ENCODE peak calls at places on chromosomes 5 and 9, in five cellular contexts. Z, P, U, Y and M are unnamed samples.

GRCh38 chr5:148507644-148508043 is 123.9 kb downstream of the FBXO38 start:
- DNase-seq in Z (no peak), P (no peak), U (no peak), Y (no peak), M (no peak)

GRCh38 chr5:103224118-103224893 is 34.3 kb upstream of the MACIR start:
- DNase-seq in Z (no peak), P (peak; percentile 93), U (peak; percentile 41), Y (peak; percentile 78), M (peak; percentile 19)

GRCh38 chr5:1665231-1665630 is 134.4 kb downstream of the MRPL36 start:
- DNase-seq in Z (no peak), P (no peak), U (no peak), Y (no peak), M (no peak)

GRCh38 chr5:62134811-62135210 is 171.2 kb upstream of the KIF2A start:
- DNase-seq in Z (no peak), P (no peak), U (no peak), Y (peak; percentile 73), M (no peak)

GRCh38 chr5:175800656-175801081 is 70.7 kb upstream of the CPLX2 start:
- DNase-seq in Z (no peak), P (no peak), U (no peak), Y (peak; percentile 45), M (no peak)

GRCh38 chr9:20343325-20343724 is 279.0 kb downstream of the MLLT3 start:
- DNase-seq in Z (no peak), P (no peak), U (no peak), Y (no peak), M (no peak)

GRCh38 chr5:14178671-14179211 is 35.6 kb downstream of the TRIO start:
- DNase-seq in Z (no peak), P (peak; percentile 66), U (no peak), Y (peak; percentile 93), M (no peak)

GRCh38 chr9:130327070-130327780 is 61.7 kb downstream of the HMCN2 start:
- DNase-seq in Z (no peak), P (no peak), U (no peak), Y (no peak), M (no peak)

GRCh38 chr9:136485651-136486050 is 2.8 kb upstream of the SEC16A start:
- DNase-seq in Z (no peak), P (no peak), U (no peak), Y (peak; percentile 12), M (no peak)

GRCh38 chr9:137347928-137348327 is 45.9 kb upstream of the NRARP start:
- DNase-seq in Z (no peak), P (no peak), U (no peak), Y (no peak), M (no peak)

GRCh38 chr9:6538666-6539071 is 106.9 kb downstream of the GLDC start:
- DNase-seq in Z (no peak), P (peak; percentile 48), U (peak; percentile 57), Y (peak; percentile 61), M (peak; percentile 9)

GRCh38 chr9:131831380-131832165 is 91.7 kb upstream of the RAPGEF1 start:
- DNase-seq in Z (no peak), P (no peak), U (no peak), Y (no peak), M (no peak)

GRCh38 chr5:13478831-13479465 is 465.5 kb downstream of the DNAH5 start:
- DNase-seq in Z (no peak), P (peak; percentile 13), U (peak; percentile 20), Y (peak; percentile 59), M (no peak)

GRCh38 chr5:108266235-108266634 is 115.7 kb downstream of the FBXL17 start:
- DNase-seq in Z (no peak), P (peak; percentile 43), U (peak; percentile 45), Y (peak; percentile 32), M (no peak)

GRCh38 chr9:134918646-134919045 is 934 bp upstream of the FCN1 start:
- DNase-seq in Z (no peak), P (no peak), U (no peak), Y (no peak), M (no peak)

GRCh38 chr5:169416583-169417196 is 115.8 kb upstream of the SLIT3 start:
- DNase-seq in Z (no peak), P (peak; percentile 75), U (no peak), Y (peak; percentile 45), M (no peak)

GRCh38 chr5:100858987-100859545 is 44.0 kb downstream of the ST8SIA4 start:
- DNase-seq in Z (no peak), P (no peak), U (no peak), Y (no peak), M (no peak)

GRCh38 chr9:13841801-13842462 is 472.0 kb downstream of the NFIB start:
- DNase-seq in Z (no peak), P (no peak), U (no peak), Y (peak; percentile 56), M (no peak)

GRCh38 chr9:136201609-136202448 is 3.1 kb downstream of the LHX3 start:
- DNase-seq in Z (no peak), P (peak; percentile 23), U (no peak), Y (no peak), M (no peak)

GRCh38 chr5:76427481-76428140 is 24.5 kb downstream of the IQGAP2 start:
- DNase-seq in Z (no peak), P (no peak), U (no peak), Y (no peak), M (no peak)

GRCh38 chr5:76942581-76942980 is 10.3 kb upstream of the CRHBP start:
- DNase-seq in Z (no peak), P (no peak), U (peak; percentile 10), Y (peak; percentile 33), M (no peak)

GRCh38 chr9:19009566-19009965 is 23.4 kb downstream of the SAXO1 start:
- DNase-seq in Z (no peak), P (no peak), U (no peak), Y (no peak), M (no peak)

GRCh38 chr5:61964199-61964598 is 341.8 kb upstream of the KIF2A start:
- DNase-seq in Z (no peak), P (no peak), U (no peak), Y (peak; percentile 63), M (no peak)

GRCh38 chr5:139698461-139699146 is 50.5 kb downstream of the CXXC5 start:
- DNase-seq in Z (no peak), P (peak; percentile 71), U (no peak), Y (peak; percentile 54), M (no peak)